ENCODE peak calls at places on chromosomes 13 and 19, in ten cellular contexts. J is BJ; D is CD4-positive, alpha-beta T cell; E is esophagus squamous epithelium; K is AG09319; P is AG04450; T is fibroblast of lung; I is B cell; G is uterus; L is CD8-positive, alpha-beta T cell. C is an unnamed sample.

GRCh38 chr13:50693755-50694154 is 149.7 kb downstream of the DLEU7 start:
- DNase-seq in I (no peak), G (no peak), P (no peak), K (no peak), L (no peak), T (no peak), J (no peak), D (no peak), E (no peak), C (no peak)

GRCh38 chr13:107928762-107929161 is 286.6 kb downstream of the LIG4 start:
- DNase-seq in K (no peak), L (no peak), J (no peak), T (no peak), D (no peak), E (no peak), G (no peak), I (no peak), P (no peak), C (no peak)

GRCh38 chr13:102028198-102028597 is 373.6 kb downstream of the FGF14 start:
- DNase-seq in K (no peak), I (no peak), J (no peak), L (no peak), G (no peak), D (no peak), P (no peak), E (no peak), T (no peak), C (no peak)

GRCh38 chr19:49017666-49018351 is 918 bp upstream of the LHB start:
- DNase-seq in I (peak; percentile 75), P (no peak), T (peak; percentile 47), D (peak; percentile 60), K (no peak), E (no peak), G (peak; percentile 41), L (peak; percentile 58), J (no peak), C (no peak)

GRCh38 chr13:114074671-114075315 is 57.6 kb downstream of the RASA3 start:
- DNase-seq in K (no peak), E (no peak), G (peak; percentile 15), D (no peak), P (no peak), L (no peak), I (no peak), J (no peak), T (no peak), C (no peak)

GRCh38 chr13:94115054-94115453 is 364.4 kb downstream of the DCT start:
- DNase-seq in T (no peak), P (no peak), K (no peak), L (no peak), E (no peak), D (no peak), I (no peak), G (no peak), J (no peak), C (no peak)

GRCh38 chr13:98143157-98143553 is 261 bp downstream of the FARP1 start:
- DNase-seq in D (no peak), I (no peak), E (no peak), L (no peak), G (peak; percentile 50), J (no peak), K (no peak), P (no peak), T (no peak), C (no peak)

GRCh38 chr19:51364200-51365106 is 1.7 kb downstream of the ETFB start:
- DNase-seq in E (no peak), I (no peak), D (no peak), L (no peak), T (no peak), K (no peak), G (no peak), P (no peak), J (no peak), C (peak; percentile 44)

GRCh38 chr19:51607920-51608562 is 22.2 kb downstream of the SIGLEC5 start:
- DNase-seq in P (peak; percentile 38), G (peak; percentile 39), L (peak; percentile 17), T (peak; percentile 64), I (peak; percentile 68), K (peak; percentile 7), E (no peak), J (no peak), D (peak; percentile 30), C (peak; percentile 64)

GRCh38 chr13:99269627-99270252 is 11.6 kb upstream of the GPR18 start:
- DNase-seq in I (peak; percentile 59), E (no peak), J (no peak), L (no peak), K (no peak), G (no peak), P (peak; percentile 36), T (peak; percentile 81), D (no peak), C (no peak)

GRCh38 chr19:38394488-38394887 is 6.0 kb downstream of the SPRED3 start:
- DNase-seq in J (no peak), T (peak; percentile 34), L (peak; percentile 41), K (no peak), G (no peak), D (peak; percentile 55), P (no peak), E (no peak), I (peak; percentile 54), C (no peak)

GRCh38 chr19:13906525-13906904 is 514 bp downstream of the CC2D1A start:
- DNase-seq in L (no peak), P (no peak), J (no peak), T (no peak), K (no peak), I (no peak), G (no peak), D (peak; percentile 32), E (no peak), C (peak; percentile 65)

GRCh38 chr19:3586124-3586626 is 897 bp downstream of the GIPC3 start:
- DNase-seq in T (no peak), P (no peak), G (no peak), J (no peak), E (no peak), K (no peak), L (peak; percentile 31), D (peak; percentile 47), I (no peak), C (no peak)
- TF ChIP-seq CTCF in T (peak; percentile 52), P (peak; percentile 53), G (peak; percentile 37), J (peak; percentile 55), E (peak; percentile 40), K (peak; percentile 42), L (peak; percentile 65), D (peak; percentile 79), I (peak; percentile 69), C (peak; percentile 53)

GRCh38 chr13:40993119-40993518 is 26.0 kb downstream of the ELF1 start:
- DNase-seq in K (no peak), L (no peak), D (no peak), I (no peak), P (no peak), G (no peak), T (no peak), J (no peak), E (no peak), C (no peak)

GRCh38 chr13:40995997-40996396 is 23.1 kb downstream of the ELF1 start:
- DNase-seq in E (no peak), I (no peak), L (no peak), K (no peak), P (no peak), J (no peak), D (no peak), G (no peak), T (no peak), C (no peak)

GRCh38 chr13:40993987-40994386 is 25.1 kb downstream of the ELF1 start:
- DNase-seq in E (no peak), P (no peak), G (no peak), I (no peak), L (no peak), D (no peak), J (no peak), K (no peak), T (no peak), C (peak; percentile 50)

GRCh38 chr13:40994581-40995230 is 24.4 kb downstream of the ELF1 start:
- DNase-seq in K (no peak), P (no peak), E (no peak), D (no peak), I (no peak), J (no peak), T (no peak), G (no peak), L (no peak), C (no peak)

GRCh38 chr13:40992678-40993077 is 26.4 kb downstream of the ELF1 start:
- DNase-seq in I (no peak), E (no peak), K (no peak), T (no peak), P (no peak), L (no peak), D (no peak), J (no peak), G (no peak), C (no peak)
- TF ChIP-seq CTCF in I (peak; percentile 16), E (no peak), K (no peak), T (no peak), P (no peak), L (peak; percentile 47), D (peak; percentile 40), J (no peak), G (no peak), C (no peak)

DNA sequence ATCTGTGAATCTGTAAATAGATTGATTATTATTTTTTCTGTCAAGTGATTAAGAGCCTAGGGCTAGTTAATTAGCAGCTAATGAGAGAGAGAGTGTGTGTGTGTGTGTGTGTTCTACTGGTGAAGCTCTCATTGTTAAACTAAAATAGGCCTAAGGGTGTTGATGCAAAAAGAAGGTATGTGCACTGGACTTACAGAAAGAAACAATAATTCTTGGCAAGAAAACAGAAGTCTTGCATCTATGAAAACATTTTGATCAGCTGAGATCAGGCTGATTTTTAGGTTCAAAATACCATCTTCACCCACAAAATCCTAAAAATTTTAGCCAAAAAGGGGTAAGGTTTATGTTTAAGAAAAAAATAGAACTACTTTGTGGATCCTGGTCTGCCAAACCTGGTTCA is 106.5 kb downstream of the POSTN start:
- DNase-seq in P (no peak), D (no peak), J (no peak), E (no peak), I (no peak), T (no peak), L (no peak), K (no peak), G (no peak), C (no peak)
- TF ChIP-seq CTCF in P (no peak), D (no peak), J (no peak), E (no peak), I (no peak), T (no peak), L (no peak), K (no peak), G (no peak), C (no peak)

DNA sequence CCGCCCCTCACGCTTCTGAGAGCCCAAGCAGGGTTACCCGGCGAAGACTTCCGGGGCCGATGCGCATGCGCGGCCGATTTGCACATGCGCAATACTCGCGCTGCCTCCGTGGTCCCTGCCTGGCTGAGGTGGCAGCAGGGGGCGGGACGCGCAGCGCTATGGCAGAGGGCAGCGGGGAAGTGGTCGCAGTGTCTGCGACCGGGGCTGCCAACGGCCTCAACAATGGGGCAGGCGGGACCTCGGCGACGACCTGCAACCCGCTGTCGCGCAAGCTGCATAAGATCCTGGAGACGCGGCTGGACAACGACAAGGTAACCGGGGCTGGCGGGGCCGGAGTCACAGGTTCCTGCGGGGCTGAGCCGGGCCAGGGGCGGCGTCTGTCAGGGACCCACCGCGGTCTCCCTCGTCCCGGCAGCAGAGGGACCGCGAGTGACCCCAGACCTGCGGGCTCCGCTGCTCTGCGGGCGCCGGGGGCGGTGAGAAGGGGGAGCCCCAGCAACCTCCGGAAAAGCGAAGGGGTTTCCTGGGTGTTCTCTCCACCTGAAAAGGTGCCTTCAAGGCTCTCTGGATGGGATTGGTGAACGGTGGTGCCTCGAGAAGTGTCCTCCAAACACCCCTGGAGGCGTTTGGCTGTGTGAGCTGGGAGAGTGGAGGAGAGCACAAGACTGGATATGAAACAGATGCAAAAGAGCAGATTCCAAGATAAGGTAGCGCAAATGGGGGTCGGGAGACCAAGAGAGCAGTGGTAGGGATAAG is at the start of gene COG6:
- DNase-seq in J (peak; percentile 24), G (peak; percentile 94), D (peak; percentile 95), T (peak; percentile 84), K (peak; percentile 61), L (peak; percentile 96), P (peak; percentile 68), E (peak; percentile 39), I (peak; percentile 94), C (peak; percentile 78)
- TF ChIP-seq CTCF in J (peak; percentile 18), G (peak; percentile 32), D (peak; percentile 15), T (no peak), K (no peak), L (no peak), P (no peak), E (peak; percentile 13), I (no peak), C (no peak)